ENCODE peak calls at places on chromosomes 1 and 21, in eight cellular contexts. One of them, this sample, is unnamed. For H3K4me1, the result is how much of the 10 kb centered on the place peaks cover.

GRCh38 chr1:7376676-7377075 is 394.4 kb upstream of the VAMP3 start:
- DNase-seq in thyroid gland: no peak
- DNase-seq in body of pancreas: no peak
- DNase-seq in SJSA1: no peak
- DNase-seq in upper lobe of right lung: no peak
- DNase-seq in IMR-90: no peak
- DNase-seq in right cardiac atrium: no peak
- DNase-seq in OCI-LY7: no peak
- DNase-seq in this sample: no peak

GRCh38 chr1:73998348-73998959 is 199.5 kb downstream of the LRRIQ3 start:
- DNase-seq in thyroid gland: no peak
- DNase-seq in body of pancreas: no peak
- DNase-seq in SJSA1: peak
- DNase-seq in upper lobe of right lung: no peak
- DNase-seq in IMR-90: peak
- DNase-seq in right cardiac atrium: no peak
- DNase-seq in OCI-LY7: peak
- DNase-seq in this sample: no peak

GRCh38 chr1:69688178-69688577 is 120.5 kb downstream of the LRRC7 start:
- DNase-seq in thyroid gland: no peak
- DNase-seq in body of pancreas: no peak
- DNase-seq in SJSA1: no peak
- DNase-seq in upper lobe of right lung: no peak
- DNase-seq in IMR-90: no peak
- DNase-seq in right cardiac atrium: no peak
- DNase-seq in OCI-LY7: no peak
- DNase-seq in this sample: no peak

GRCh38 chr1:10400013-10400412 is 1.1 kb downstream of the PGD start:
- DNase-seq in thyroid gland: no peak
- DNase-seq in body of pancreas: no peak
- DNase-seq in SJSA1: no peak
- DNase-seq in upper lobe of right lung: no peak
- DNase-seq in IMR-90: no peak
- DNase-seq in right cardiac atrium: no peak
- DNase-seq in OCI-LY7: no peak
- DNase-seq in this sample: no peak

GRCh38 chr1:20110679-20111078 is 8.7 kb downstream of the PLA2G2D start:
- DNase-seq in thyroid gland: no peak
- DNase-seq in body of pancreas: no peak
- DNase-seq in SJSA1: no peak
- DNase-seq in upper lobe of right lung: no peak
- DNase-seq in IMR-90: peak
- DNase-seq in right cardiac atrium: no peak
- DNase-seq in OCI-LY7: no peak
- DNase-seq in this sample: no peak

GRCh38 chr1:2348346-2349275 is 42.7 kb downstream of the MORN1 start:
- DNase-seq in thyroid gland: no peak
- DNase-seq in body of pancreas: no peak
- DNase-seq in SJSA1: no peak
- DNase-seq in upper lobe of right lung: peak
- DNase-seq in IMR-90: no peak
- DNase-seq in right cardiac atrium: peak
- DNase-seq in OCI-LY7: no peak
- DNase-seq in this sample: peak

GRCh38 chr1:175887521-175887920 is 144.1 kb upstream of the TNR start:
- DNase-seq in thyroid gland: no peak
- DNase-seq in body of pancreas: no peak
- DNase-seq in SJSA1: no peak
- DNase-seq in upper lobe of right lung: no peak
- DNase-seq in IMR-90: no peak
- DNase-seq in right cardiac atrium: no peak
- DNase-seq in OCI-LY7: no peak
- DNase-seq in this sample: no peak

GRCh38 chr1:180916771-180917170 is 4.1 kb downstream of the KIAA1614 start:
- DNase-seq in thyroid gland: no peak
- DNase-seq in body of pancreas: no peak
- DNase-seq in SJSA1: no peak
- DNase-seq in upper lobe of right lung: peak
- DNase-seq in IMR-90: no peak
- DNase-seq in right cardiac atrium: no peak
- DNase-seq in OCI-LY7: no peak
- DNase-seq in this sample: no peak

GRCh38 chr21:46429754-46430681 is 28.7 kb upstream of the DIP2A start:
- DNase-seq in thyroid gland: no peak
- DNase-seq in body of pancreas: no peak
- DNase-seq in SJSA1: no peak
- DNase-seq in upper lobe of right lung: no peak
- DNase-seq in IMR-90: no peak
- DNase-seq in right cardiac atrium: no peak
- DNase-seq in OCI-LY7: no peak
- DNase-seq in this sample: no peak

GRCh38 chr21:45979141-45979631 is 2.4 kb upstream of the COL6A1 start:
- DNase-seq in thyroid gland: no peak
- DNase-seq in body of pancreas: peak
- DNase-seq in SJSA1: no peak
- DNase-seq in upper lobe of right lung: peak
- DNase-seq in IMR-90: no peak
- DNase-seq in right cardiac atrium: peak
- DNase-seq in OCI-LY7: no peak
- DNase-seq in this sample: peak

GRCh38 chr1:39940980-39941871 is 13.7 kb upstream of the MFSD2A start:
- DNase-seq in thyroid gland: peak
- DNase-seq in body of pancreas: no peak
- DNase-seq in SJSA1: no peak
- DNase-seq in upper lobe of right lung: peak
- DNase-seq in IMR-90: no peak
- DNase-seq in right cardiac atrium: no peak
- DNase-seq in OCI-LY7: no peak
- DNase-seq in this sample: no peak

GRCh38 chr1:189986521-189986920 is 491.1 kb downstream of the BRINP3 start:
- DNase-seq in thyroid gland: no peak
- DNase-seq in body of pancreas: no peak
- DNase-seq in SJSA1: no peak
- DNase-seq in upper lobe of right lung: no peak
- DNase-seq in IMR-90: no peak
- DNase-seq in right cardiac atrium: no peak
- DNase-seq in OCI-LY7: no peak
- DNase-seq in this sample: no peak

GRCh38 chr1:66532798-66533783 is 862 bp upstream of the SGIP1 start:
- DNase-seq in thyroid gland: peak
- DNase-seq in body of pancreas: no peak
- DNase-seq in SJSA1: peak
- DNase-seq in upper lobe of right lung: peak
- DNase-seq in IMR-90: peak
- DNase-seq in right cardiac atrium: peak
- DNase-seq in OCI-LY7: no peak
- DNase-seq in this sample: peak

GRCh38 chr1:175663991-175664390 is 79.4 kb downstream of the TNR start:
- DNase-seq in thyroid gland: no peak
- DNase-seq in body of pancreas: no peak
- DNase-seq in SJSA1: no peak
- DNase-seq in upper lobe of right lung: no peak
- DNase-seq in IMR-90: no peak
- DNase-seq in right cardiac atrium: no peak
- DNase-seq in OCI-LY7: no peak
- DNase-seq in this sample: no peak

GRCh38 chr1:92803140-92803887 is 18.4 kb upstream of the EVI5 start:
- DNase-seq in thyroid gland: no peak
- DNase-seq in body of pancreas: no peak
- DNase-seq in SJSA1: no peak
- DNase-seq in upper lobe of right lung: no peak
- DNase-seq in IMR-90: no peak
- DNase-seq in right cardiac atrium: no peak
- DNase-seq in OCI-LY7: no peak
- DNase-seq in this sample: no peak

DNA sequence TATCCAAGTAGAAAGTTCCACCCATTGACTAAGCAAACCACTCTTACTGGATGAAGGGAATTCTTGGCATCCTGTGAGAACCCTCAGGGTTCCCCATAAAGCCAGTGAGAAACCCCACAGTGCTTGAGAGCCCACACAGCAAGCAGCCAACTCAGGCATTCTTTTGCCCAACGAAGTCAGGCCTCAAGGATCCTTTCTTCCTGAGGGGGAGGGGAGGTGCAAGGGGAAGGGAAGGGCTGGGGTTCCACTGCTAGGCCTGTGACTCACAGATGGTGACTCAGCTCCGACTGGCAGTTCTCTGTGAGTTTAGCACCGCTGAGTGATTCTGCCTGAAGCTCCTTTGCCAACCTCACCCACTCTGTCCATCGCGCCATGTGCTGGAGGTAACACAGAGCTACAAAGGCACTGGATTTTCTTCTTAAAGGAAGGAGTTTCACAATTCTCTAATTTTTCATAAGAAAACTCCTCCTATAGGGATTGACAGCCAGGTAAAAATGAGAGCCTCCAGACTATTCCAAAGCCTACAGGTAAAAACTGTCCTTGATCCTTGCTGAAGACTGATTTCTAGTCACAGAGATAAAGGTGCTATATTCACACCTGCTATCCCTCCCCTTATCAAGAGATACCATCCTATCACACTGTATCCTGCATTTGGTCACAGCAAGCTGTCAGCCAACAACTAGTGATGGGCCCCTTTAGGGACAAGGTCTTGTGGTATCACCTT is 4.8 kb downstream of the ENO1 start:
- DNase-seq in thyroid gland: peak
- DNase-seq in body of pancreas: peak
- DNase-seq in SJSA1: peak
- DNase-seq in upper lobe of right lung: peak
- DNase-seq in IMR-90: peak
- DNase-seq in right cardiac atrium: peak
- DNase-seq in OCI-LY7: no peak
- DNase-seq in this sample: peak
- H3K4me1 ChIP-seq in thyroid gland: half or more
- H3K4me1 ChIP-seq in body of pancreas: half or more
- H3K4me1 ChIP-seq in SJSA1: half or more
- H3K4me1 ChIP-seq in upper lobe of right lung: half or more
- H3K4me1 ChIP-seq in IMR-90: under half
- H3K4me1 ChIP-seq in right cardiac atrium: under half
- H3K4me1 ChIP-seq in OCI-LY7: under half
- H3K4me1 ChIP-seq in this sample: half or more

GRCh38 chr1:95072117-95072516 is 634 bp downstream of the ALG14 start:
- DNase-seq in thyroid gland: no peak
- DNase-seq in body of pancreas: no peak
- DNase-seq in SJSA1: no peak
- DNase-seq in upper lobe of right lung: no peak
- DNase-seq in IMR-90: no peak
- DNase-seq in right cardiac atrium: no peak
- DNase-seq in OCI-LY7: peak
- DNase-seq in this sample: no peak
- H3K4me3 ChIP-seq in thyroid gland: peak
- H3K4me3 ChIP-seq in body of pancreas: peak
- H3K4me3 ChIP-seq in SJSA1: peak
- H3K4me3 ChIP-seq in upper lobe of right lung: peak
- H3K4me3 ChIP-seq in IMR-90: peak
- H3K4me3 ChIP-seq in right cardiac atrium: peak
- H3K4me3 ChIP-seq in OCI-LY7: peak
- H3K4me3 ChIP-seq in this sample: peak

GRCh38 chr1:201454568-201454967 is 14.4 kb downstream of the PHLDA3 start:
- DNase-seq in thyroid gland: no peak
- DNase-seq in body of pancreas: no peak
- DNase-seq in SJSA1: no peak
- DNase-seq in upper lobe of right lung: no peak
- DNase-seq in IMR-90: no peak
- DNase-seq in right cardiac atrium: no peak
- DNase-seq in OCI-LY7: no peak
- DNase-seq in this sample: no peak

GRCh38 chr1:201450721-201451291 is 18.2 kb downstream of the PHLDA3 start:
- DNase-seq in thyroid gland: peak
- DNase-seq in body of pancreas: peak
- DNase-seq in SJSA1: peak
- DNase-seq in upper lobe of right lung: peak
- DNase-seq in IMR-90: peak
- DNase-seq in right cardiac atrium: peak
- DNase-seq in OCI-LY7: peak
- DNase-seq in this sample: peak

GRCh38 chr1:201455098-201455497 is 13.9 kb downstream of the PHLDA3 start:
- DNase-seq in thyroid gland: peak
- DNase-seq in body of pancreas: no peak
- DNase-seq in SJSA1: no peak
- DNase-seq in upper lobe of right lung: peak
- DNase-seq in IMR-90: no peak
- DNase-seq in right cardiac atrium: no peak
- DNase-seq in OCI-LY7: no peak
- DNase-seq in this sample: no peak

GRCh38 chr1:201456499-201457309 is 12.3 kb downstream of the PHLDA3 start:
- DNase-seq in thyroid gland: peak
- DNase-seq in body of pancreas: peak
- DNase-seq in SJSA1: peak
- DNase-seq in upper lobe of right lung: peak
- DNase-seq in IMR-90: peak
- DNase-seq in right cardiac atrium: peak
- DNase-seq in OCI-LY7: peak
- DNase-seq in this sample: peak

GRCh38 chr1:201452881-201453280 is 16.1 kb downstream of the PHLDA3 start:
- DNase-seq in thyroid gland: no peak
- DNase-seq in body of pancreas: no peak
- DNase-seq in SJSA1: no peak
- DNase-seq in upper lobe of right lung: peak
- DNase-seq in IMR-90: no peak
- DNase-seq in right cardiac atrium: no peak
- DNase-seq in OCI-LY7: no peak
- DNase-seq in this sample: no peak
- H3K4me1 ChIP-seq in thyroid gland: half or more
- H3K4me1 ChIP-seq in body of pancreas: under half
- H3K4me1 ChIP-seq in SJSA1: half or more
- H3K4me1 ChIP-seq in upper lobe of right lung: half or more
- H3K4me1 ChIP-seq in IMR-90: under half
- H3K4me1 ChIP-seq in right cardiac atrium: under half
- H3K4me1 ChIP-seq in OCI-LY7: half or more
- H3K4me1 ChIP-seq in this sample: half or more

GRCh38 chr1:108817016-108817415 is 39.9 kb downstream of the AKNAD1 start:
- DNase-seq in thyroid gland: no peak
- DNase-seq in body of pancreas: no peak
- DNase-seq in SJSA1: peak
- DNase-seq in upper lobe of right lung: no peak
- DNase-seq in IMR-90: peak
- DNase-seq in right cardiac atrium: no peak
- DNase-seq in OCI-LY7: no peak
- DNase-seq in this sample: no peak
- H3K4me3 ChIP-seq in thyroid gland: no peak
- H3K4me3 ChIP-seq in body of pancreas: no peak
- H3K4me3 ChIP-seq in SJSA1: peak
- H3K4me3 ChIP-seq in upper lobe of right lung: peak
- H3K4me3 ChIP-seq in IMR-90: no peak
- H3K4me3 ChIP-seq in right cardiac atrium: no peak
- H3K4me3 ChIP-seq in OCI-LY7: no peak
- H3K4me3 ChIP-seq in this sample: peak

GRCh38 chr1:202016022-202016624 is 5.7 kb downstream of the ELF3 start:
- DNase-seq in thyroid gland: no peak
- DNase-seq in body of pancreas: no peak
- DNase-seq in SJSA1: no peak
- DNase-seq in upper lobe of right lung: no peak
- DNase-seq in IMR-90: peak
- DNase-seq in right cardiac atrium: no peak
- DNase-seq in OCI-LY7: no peak
- DNase-seq in this sample: no peak
- H3K4me1 ChIP-seq in thyroid gland: under half
- H3K4me1 ChIP-seq in body of pancreas: half or more
- H3K4me1 ChIP-seq in SJSA1: under half
- H3K4me1 ChIP-seq in upper lobe of right lung: under half
- H3K4me1 ChIP-seq in IMR-90: under half
- H3K4me1 ChIP-seq in right cardiac atrium: under half
- H3K4me1 ChIP-seq in OCI-LY7: under half
- H3K4me1 ChIP-seq in this sample: under half

This sample was measured in left ventricle myocardium inferior.